ENCODE peak calls at places on chromosomes 3 and 15, in six cellular contexts. D, S, I, L, C and H are unnamed samples.

GRCh38 chr15:81653259-81653658 is 279.2 kb upstream of the TMC3 start:
- DNase-seq in D (no peak), S (no peak), I (no peak), L (no peak), C (no peak), H (no peak)

GRCh38 chr15:51970981-51971352 is 611 bp downstream of the LEO1 start:
- DNase-seq in D (no peak), S (peak; percentile 48), I (no peak), L (no peak), C (no peak), H (no peak)

GRCh38 chr3:114119776-114120175 is 59.1 kb downstream of the DRD3 start:
- DNase-seq in D (no peak), S (no peak), I (no peak), L (no peak), C (peak; percentile 14), H (no peak)

GRCh38 chr3:150236683-150237082 is 171.4 kb upstream of the TSC22D2 start:
- DNase-seq in D (no peak), S (no peak), I (no peak), L (no peak), C (no peak), H (no peak)

GRCh38 chr3:101643861-101644613 is 32.9 kb downstream of the ZBTB11 start:
- DNase-seq in D (no peak), S (no peak), I (peak; percentile 4), L (no peak), C (peak; percentile 71), H (no peak)

GRCh38 chr3:69239063-69239462 is 116.7 kb upstream of the LMOD3 start:
- DNase-seq in D (no peak), S (no peak), I (no peak), L (no peak), C (peak; percentile 79), H (no peak)

GRCh38 chr3:48077835-48078234 is 61.6 kb upstream of the MAP4 start:
- DNase-seq in D (no peak), S (no peak), I (no peak), L (no peak), C (no peak), H (no peak)

GRCh38 chr15:78960308-78960707 is 15.5 kb upstream of the CTSH start:
- DNase-seq in D (no peak), S (no peak), I (no peak), L (no peak), C (no peak), H (no peak)

GRCh38 chr3:134647902-134648760 is 2.7 kb downstream of the KY start:
- DNase-seq in D (no peak), S (no peak), I (no peak), L (no peak), C (no peak), H (no peak)

GRCh38 chr3:11721114-11721440 is 77.4 kb upstream of the VGLL4 start:
- DNase-seq in D (no peak), S (no peak), I (no peak), L (no peak), C (no peak), H (no peak)

GRCh38 chr3:11717768-11718581 is 74.3 kb upstream of the VGLL4 start:
- DNase-seq in D (peak; percentile 53), S (peak; percentile 38), I (no peak), L (no peak), C (peak; percentile 78), H (no peak)

GRCh38 chr3:11719406-11720219 is 75.9 kb upstream of the VGLL4 start:
- DNase-seq in D (peak; percentile 73), S (peak; percentile 89), I (peak; percentile 78), L (peak; percentile 76), C (peak; percentile 66), H (peak; percentile 97)

GRCh38 chr3:11718582-11719405 is 75.1 kb upstream of the VGLL4 start:
- DNase-seq in D (peak; percentile 23), S (peak; percentile 66), I (peak; percentile 26), L (no peak), C (peak; percentile 79), H (peak; percentile 68)

GRCh38 chr3:11720220-11721113 is 76.8 kb upstream of the VGLL4 start:
- DNase-seq in D (peak; percentile 46), S (peak; percentile 71), I (peak; percentile 61), L (peak; percentile 7), C (peak; percentile 88), H (peak; percentile 65)
- TF ChIP-seq MAX in D (peak; percentile 74), S (peak; percentile 84), I (peak; percentile 93), L (peak; percentile 69), C (no peak), H (peak; percentile 75)

GRCh38 chr15:92623435-92623834 is 32.1 kb downstream of the FAM174B start:
- DNase-seq in D (no peak), S (no peak), I (no peak), L (no peak), C (no peak), H (no peak)
- TF ChIP-seq MAX in D (no peak), S (no peak), I (no peak), L (no peak), C (no peak), H (no peak)

DNA sequence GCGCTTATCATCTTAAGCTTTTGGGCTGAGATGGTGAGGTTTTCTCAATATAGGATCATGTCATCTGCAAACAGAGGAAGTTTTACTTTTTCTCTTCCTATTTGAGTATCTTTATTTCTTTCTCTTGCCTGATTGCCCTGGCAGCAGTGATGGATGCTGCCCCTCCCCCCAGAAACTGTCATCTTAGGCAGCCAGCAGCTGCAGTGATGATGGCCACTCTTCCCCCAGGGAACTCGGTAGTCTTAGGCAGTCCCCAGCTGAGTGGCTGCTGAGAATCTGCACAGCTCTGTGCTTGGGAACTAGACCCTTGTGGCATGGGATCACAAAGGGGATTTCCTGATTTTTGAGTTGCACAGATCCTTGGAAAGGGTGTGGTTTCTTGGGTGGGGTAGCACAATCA is 791.1 kb upstream of the ALCAM start:
- DNase-seq in D (no peak), S (no peak), I (no peak), L (no peak), C (no peak), H (no peak)
- TF ChIP-seq MAX in D (no peak), S (no peak), I (no peak), L (no peak), C (no peak), H (no peak)

DNA sequence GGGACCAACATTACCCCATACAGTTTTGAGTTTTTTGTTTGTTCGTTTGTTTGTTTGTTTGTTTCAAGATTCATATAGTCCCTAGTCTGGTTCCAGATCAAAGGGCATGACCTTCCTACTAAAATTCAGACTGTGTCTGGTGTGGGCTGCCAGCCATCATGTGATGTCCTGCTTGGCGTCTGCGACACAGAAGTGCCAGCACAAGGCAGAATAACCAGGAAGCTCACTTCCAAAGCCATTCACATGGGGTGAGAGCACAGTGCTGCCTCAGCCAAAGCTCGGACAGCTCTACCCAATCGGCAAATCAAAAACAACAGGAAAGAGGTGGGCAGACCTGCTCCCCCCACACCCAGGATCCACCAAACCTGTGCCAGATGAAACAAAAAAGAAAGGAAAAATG is 142.6 kb upstream of the THBS1 start:
- DNase-seq in D (no peak), S (no peak), I (no peak), L (no peak), C (no peak), H (no peak)
- TF ChIP-seq MAX in D (no peak), S (no peak), I (no peak), L (no peak), C (no peak), H (no peak)

GRCh38 chr3:78201066-78201465 is 1161.2 kb downstream of the ROBO2 start:
- DNase-seq in D (no peak), S (no peak), I (no peak), L (no peak), C (peak; percentile 47), H (no peak)

DNA sequence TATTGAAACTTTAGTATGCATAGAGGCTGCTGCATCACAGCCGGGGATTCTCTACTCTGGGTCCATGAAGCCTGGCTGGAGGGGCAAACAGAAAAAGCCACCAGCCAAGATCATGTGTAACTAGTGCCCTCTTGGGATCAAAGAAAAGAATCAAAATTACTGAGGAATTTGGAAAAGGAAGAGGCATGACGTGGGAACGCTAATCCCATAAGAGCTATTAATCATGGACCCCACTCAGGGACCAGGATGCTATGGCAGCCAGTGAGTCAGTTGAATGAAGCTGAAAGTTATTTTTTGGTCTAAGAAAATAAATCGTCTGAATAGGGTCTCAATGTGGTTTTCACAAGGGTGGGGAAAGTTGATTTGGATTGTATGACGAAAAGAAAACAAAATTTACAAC is 1165.1 kb downstream of the ROBO2 start:
- DNase-seq in D (peak; percentile 3), S (no peak), I (no peak), L (no peak), C (peak; percentile 65), H (no peak)
- TF ChIP-seq MAX in D (no peak), S (no peak), I (no peak), L (no peak), C (no peak), H (no peak)

GRCh38 chr3:190696777-190697501 is 165.6 kb downstream of the GMNC start:
- DNase-seq in D (peak; percentile 24), S (peak; percentile 2), I (peak; percentile 21), L (no peak), C (peak; percentile 37), H (no peak)
- TF ChIP-seq MAX in D (no peak), S (no peak), I (no peak), L (no peak), C (no peak), H (no peak)